ENCODE peak calls at places on chromosomes 16 and 17, in nine cellular contexts. M is AG04450, Q is stomach, B is mesendoderm, I is Peyer's patch, E is Panc1, H is transverse colon, X is GM23248, F is H9. U is an unnamed sample.

GRCh38 chr16:13421726-13422125 is 498.2 kb upstream of the ERCC4 start:
- DNase-seq in M (no peak), Q (no peak), B (peak), I (no peak), E (no peak), H (no peak), X (no peak), F (no peak), U (peak)

GRCh38 chr17:51673066-51673465 is 412.7 kb downstream of the UTP18 start:
- DNase-seq in M (no peak), Q (no peak), B (peak), I (no peak), E (no peak), H (no peak), X (no peak), F (no peak), U (no peak)

GRCh38 chr16:83473109-83473508 is 334.7 kb upstream of the HSBP1 start:
- DNase-seq in M (no peak), Q (no peak), B (no peak), I (no peak), E (no peak), H (no peak), X (peak), F (peak), U (no peak)

GRCh38 chr16:55842369-55843104 is 9.6 kb upstream of the CES1 start:
- DNase-seq in M (peak), Q (no peak), B (peak), I (peak), E (peak), H (no peak), X (peak), F (no peak), U (peak)

GRCh38 chr17:65261682-65262636 is 124.8 kb downstream of the RGS9 start:
- DNase-seq in M (no peak), Q (no peak), B (no peak), I (no peak), E (no peak), H (no peak), X (peak), F (no peak), U (no peak)

GRCh38 chr17:29368926-29369325 is 21.2 kb upstream of the TAOK1 start:
- DNase-seq in M (no peak), Q (no peak), B (peak), I (no peak), E (no peak), H (no peak), X (no peak), F (peak), U (peak)

GRCh38 chr16:4263504-4264436 is 9.1 kb downstream of the TFAP4 start:
- DNase-seq in M (peak), Q (peak), B (peak), I (peak), E (no peak), H (peak), X (peak), F (peak), U (peak)

GRCh38 chr16:71339481-71340171 is 18.9 kb upstream of the CALB2 start:
- DNase-seq in M (no peak), Q (no peak), B (peak), I (no peak), E (no peak), H (no peak), X (no peak), F (no peak), U (no peak)

GRCh38 chr17:75241996-75242460 is 19.4 kb downstream of the GGA3 start:
- DNase-seq in M (no peak), Q (no peak), B (no peak), I (no peak), E (no peak), H (no peak), X (peak), F (no peak), U (no peak)

GRCh38 chr17:32302037-32302436 is 36.4 kb downstream of the RHBDL3 start:
- DNase-seq in M (no peak), Q (no peak), B (no peak), I (no peak), E (no peak), H (no peak), X (no peak), F (no peak), U (no peak)

GRCh38 chr16:74034862-74035261 is 261.8 kb upstream of the PSMD7 start:
- DNase-seq in M (no peak), Q (no peak), B (peak), I (no peak), E (peak), H (peak), X (peak), F (no peak), U (peak)

GRCh38 chr17:74442670-74443515 is 11.0 kb downstream of the GPRC5C start:
- DNase-seq in M (no peak), Q (peak), B (no peak), I (peak), E (no peak), H (peak), X (peak), F (peak), U (peak)

GRCh38 chr17:29594441-29595090 is 1.6 kb downstream of the ANKRD13B start:
- DNase-seq in M (no peak), Q (no peak), B (no peak), I (peak), E (no peak), H (peak), X (no peak), F (no peak), U (no peak)

GRCh38 chr17:40952675-40953074 is 14.1 kb downstream of the KRT39 start:
- DNase-seq in M (peak), Q (no peak), B (peak), I (no peak), E (no peak), H (no peak), X (peak), F (no peak), U (no peak)

GRCh38 chr16:54847207-54847606 is 83.5 kb upstream of the IRX5 start:
- DNase-seq in M (no peak), Q (no peak), B (no peak), I (no peak), E (no peak), H (no peak), X (peak), F (no peak), U (no peak)

GRCh38 chr17:77472837-77473214 is 332.1 kb downstream of the SEC14L1 start:
- DNase-seq in M (no peak), Q (no peak), B (no peak), I (no peak), E (no peak), H (no peak), X (no peak), F (no peak), U (no peak)

GRCh38 chr17:47888293-47888692 is 7.7 kb upstream of the SP2 start:
- DNase-seq in M (no peak), Q (no peak), B (no peak), I (no peak), E (no peak), H (no peak), X (no peak), F (no peak), U (no peak)

GRCh38 chr17:41065829-41066624 is at the start of gene KRTAP2-4:
- DNase-seq in M (peak), Q (no peak), B (no peak), I (no peak), E (no peak), H (no peak), X (peak), F (no peak), U (no peak)

GRCh38 chr16:57231821-57232350 is 13.2 kb upstream of the ARL2BP start:
- DNase-seq in M (no peak), Q (no peak), B (no peak), I (no peak), E (no peak), H (no peak), X (no peak), F (no peak), U (no peak)

GRCh38 chr17:8162997-8163977 is 539 bp upstream of the VAMP2 start:
- DNase-seq in M (no peak), Q (no peak), B (peak), I (no peak), E (no peak), H (peak), X (no peak), F (peak), U (peak)

GRCh38 chr16:65312071-65312470 is 190.2 kb upstream of the CDH11 start:
- DNase-seq in M (no peak), Q (no peak), B (peak), I (no peak), E (no peak), H (no peak), X (peak), F (no peak), U (no peak)

GRCh38 chr16:70778901-70779309 is 22.1 kb downstream of the VAC14 start:
- DNase-seq in M (peak), Q (no peak), B (peak), I (peak), E (no peak), H (peak), X (peak), F (peak), U (peak)

GRCh38 chr16:19110537-19111391 is 3.0 kb upstream of the ITPRIPL2 start:
- DNase-seq in M (no peak), Q (no peak), B (no peak), I (no peak), E (no peak), H (no peak), X (no peak), F (no peak), U (no peak)
- H3K27ac ChIP-seq in M (no peak), Q (peak), B (no peak), I (no peak), E (peak), H (no peak), X (no peak), F (no peak), U (no peak)

GRCh38 chr16:20875358-20875656 is 24.9 kb downstream of the DCUN1D3 start:
- DNase-seq in M (no peak), Q (no peak), B (no peak), I (no peak), E (no peak), H (no peak), X (no peak), F (no peak), U (no peak)
- H3K27ac ChIP-seq in M (no peak), Q (no peak), B (no peak), I (no peak), E (no peak), H (no peak), X (no peak), F (no peak), U (no peak)

GRCh38 chr17:2197271-2197670 is 106.3 kb downstream of the SMG6 start:
- DNase-seq in M (no peak), Q (no peak), B (no peak), I (no peak), E (no peak), H (no peak), X (no peak), F (no peak), U (no peak)
- H3K27ac ChIP-seq in M (no peak), Q (no peak), B (no peak), I (no peak), E (no peak), H (no peak), X (no peak), F (no peak), U (no peak)

DNA sequence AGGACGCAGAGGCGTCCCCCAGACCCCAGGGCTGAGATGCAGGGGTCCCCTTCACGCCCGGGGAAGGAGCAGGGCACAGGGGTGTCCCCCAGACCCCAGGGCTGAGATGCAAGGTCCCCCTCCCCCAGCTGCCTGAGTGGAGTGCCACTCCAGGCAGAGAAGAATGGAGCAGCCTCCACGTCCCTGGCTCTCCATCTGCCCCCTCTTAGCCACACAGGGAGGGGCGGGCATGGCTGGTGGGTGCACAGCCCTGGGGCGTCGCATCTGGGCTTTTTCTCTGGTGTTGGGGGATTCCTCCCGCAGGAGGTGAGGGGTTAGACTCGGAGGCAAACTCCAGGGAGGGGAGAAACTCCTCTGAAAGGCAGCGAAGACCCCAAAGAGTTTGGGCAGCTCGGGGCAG is 17.5 kb downstream of the CIBAR2 start:
- DNase-seq in M (no peak), Q (no peak), B (no peak), I (no peak), E (no peak), H (no peak), X (no peak), F (no peak), U (no peak)
- H3K27ac ChIP-seq in M (no peak), Q (no peak), B (no peak), I (no peak), E (no peak), H (no peak), X (no peak), F (no peak), U (no peak)

DNA sequence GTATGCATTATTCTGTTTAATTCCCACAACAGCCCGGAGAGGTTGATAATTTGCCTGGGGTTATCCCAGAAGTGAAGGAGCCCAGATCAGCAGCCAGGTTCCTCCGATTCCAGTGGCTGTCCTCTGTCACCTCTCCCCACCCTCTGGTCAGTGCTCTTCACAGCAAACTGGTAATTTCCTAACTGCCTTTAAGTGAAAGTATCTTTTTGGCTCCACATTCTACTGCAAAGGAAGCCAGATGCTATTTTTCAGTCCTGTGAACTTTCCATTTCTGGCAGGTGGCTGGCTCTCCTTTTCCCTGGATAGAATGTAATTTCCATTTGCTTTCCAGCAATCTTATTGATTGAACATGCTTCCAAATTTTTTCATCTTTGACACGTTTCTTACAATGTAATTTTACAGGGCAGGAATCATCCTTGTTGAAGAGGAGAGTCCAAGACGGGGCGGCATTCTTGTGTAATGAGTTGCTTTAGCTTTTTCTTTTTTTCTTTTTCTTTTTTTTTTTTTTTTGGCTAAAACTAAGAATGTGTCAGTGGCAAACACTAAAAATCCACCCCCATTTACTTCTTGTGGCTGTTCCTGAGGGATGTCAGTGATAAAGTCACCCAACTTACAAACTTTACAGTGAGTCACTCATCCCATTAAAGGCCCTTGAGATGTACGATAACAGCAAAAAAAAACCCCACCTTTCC is 29.6 kb upstream of the PRKCA start:
- DNase-seq in M (peak), Q (no peak), B (no peak), I (no peak), E (no peak), H (no peak), X (peak), F (no peak), U (no peak)
- H3K27ac ChIP-seq in M (peak), Q (peak), B (no peak), I (no peak), E (peak), H (no peak), X (peak), F (no peak), U (no peak)

GRCh38 chr17:63833741-63834373 is 6.4 kb upstream of the FTSJ3 start:
- DNase-seq in M (no peak), Q (no peak), B (no peak), I (no peak), E (no peak), H (no peak), X (no peak), F (no peak), U (no peak)

GRCh38 chr17:63835167-63835720 is 7.2 kb downstream of the SMARCD2 start:
- DNase-seq in M (no peak), Q (no peak), B (no peak), I (no peak), E (no peak), H (no peak), X (no peak), F (no peak), U (no peak)

GRCh38 chr17:63833026-63833740 is 5.7 kb upstream of the FTSJ3 start:
- DNase-seq in M (no peak), Q (no peak), B (no peak), I (no peak), E (no peak), H (no peak), X (no peak), F (no peak), U (no peak)

GRCh38 chr17:63832455-63832854 is 5.0 kb upstream of the FTSJ3 start:
- DNase-seq in M (no peak), Q (no peak), B (no peak), I (no peak), E (no peak), H (no peak), X (no peak), F (no peak), U (peak)

DNA sequence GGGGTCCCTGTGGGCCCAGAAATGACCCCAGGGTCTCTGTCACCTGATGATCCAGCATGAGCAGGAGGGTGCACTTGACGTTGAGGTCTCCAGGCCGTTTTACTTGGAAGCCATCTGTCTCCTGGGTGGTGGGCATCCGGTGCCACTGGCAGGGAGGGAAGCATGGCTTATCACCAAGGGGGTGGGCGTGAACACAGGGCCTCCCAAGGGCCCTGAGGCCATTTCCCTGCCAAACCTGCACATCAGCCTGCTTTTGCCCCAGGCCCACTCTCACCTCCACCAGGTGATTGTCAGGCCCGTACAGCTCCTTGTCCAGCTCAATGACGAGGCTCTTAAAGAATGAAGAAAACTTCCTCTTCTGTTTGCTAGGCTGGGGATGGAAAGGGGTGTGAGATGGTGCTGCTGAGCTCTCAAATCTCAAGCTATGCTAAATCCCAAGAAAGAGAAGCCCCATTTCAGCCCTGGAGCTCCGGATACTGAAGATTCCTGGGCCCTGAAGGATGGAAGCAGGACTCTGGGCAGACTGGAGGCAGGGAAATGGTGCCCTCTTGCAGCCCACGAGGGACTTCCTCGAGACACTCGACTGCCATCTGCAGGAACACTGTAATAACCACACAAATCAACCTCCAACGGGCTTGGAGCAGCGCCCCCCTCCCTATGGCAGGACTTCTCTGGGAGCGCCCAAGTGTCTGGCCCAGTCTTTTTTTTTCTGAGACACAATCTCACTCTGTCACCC is 7.1 kb upstream of the FTSJ3 start:
- DNase-seq in M (peak), Q (peak), B (peak), I (peak), E (no peak), H (no peak), X (peak), F (peak), U (peak)
- H3K27ac ChIP-seq in M (no peak), Q (peak), B (no peak), I (no peak), E (no peak), H (peak), X (peak), F (no peak), U (no peak)